ENCODE peak calls at places on chromosomes 4 and X, in seven cellular contexts. B is right atrium auricular region; H is CD8-positive, alpha-beta T cell; M is ovary; W is pancreas; Q is hepatocyte; K is CD8-positive, alpha-beta memory T cell. F is an unnamed sample.

GRCh38 chr4:30754021-30754420 is 33.9 kb downstream of the PCDH7 start:
- DNase-seq in K (no peak), B (no peak), W (no peak), Q (peak; percentile 14), M (no peak), H (no peak), F (no peak)

GRCh38 chr4:41258783-41259182 is 2.1 kb downstream of the UCHL1 start:
- DNase-seq in Q (peak; percentile 67), M (peak; percentile 21), H (no peak), W (no peak), B (peak; percentile 61), K (no peak), F (no peak)

GRCh38 chr4:87179751-87180150 is 40.7 kb downstream of the KLHL8 start:
- DNase-seq in M (no peak), Q (no peak), H (no peak), W (no peak), B (no peak), K (no peak), F (no peak)

GRCh38 chr4:138562544-138562961 is 320.4 kb upstream of the SLC7A11 start:
- DNase-seq in B (no peak), H (no peak), Q (no peak), M (no peak), K (no peak), W (no peak), F (no peak)

GRCh38 chrX:16946361-16946964 is at the start of gene REPS2:
- DNase-seq in H (peak; percentile 78), W (peak; percentile 86), Q (peak; percentile 95), K (peak; percentile 83), M (peak; percentile 81), B (peak; percentile 73), F (no peak)

GRCh38 chrX:84188320-84188834 is 378 bp upstream of the RPS6KA6 start:
- DNase-seq in Q (peak; percentile 86), H (no peak), K (no peak), B (no peak), W (peak; percentile 26), M (peak; percentile 65), F (peak; percentile 72)

GRCh38 chrX:18855919-18856644 is 127.8 kb downstream of the PHKA2 start:
- DNase-seq in K (no peak), B (no peak), Q (no peak), M (no peak), H (no peak), W (no peak), F (no peak)

GRCh38 chrX:65607070-65607742 is 60.2 kb upstream of the MSN start:
- DNase-seq in B (no peak), H (no peak), W (no peak), K (no peak), Q (no peak), M (no peak), F (no peak)

GRCh38 chr4:6180841-6181631 is 19.3 kb downstream of the JAKMIP1 start:
- DNase-seq in H (peak; percentile 62), K (peak; percentile 79), M (no peak), Q (no peak), B (no peak), W (no peak), F (no peak)

GRCh38 chr4:111883557-111883999 is 261.7 kb upstream of the FAM241A start:
- DNase-seq in H (no peak), B (no peak), K (no peak), M (no peak), Q (no peak), W (no peak), F (no peak)

GRCh38 chrX:152861116-152861515 is 30.3 kb downstream of the NSDHL start:
- DNase-seq in H (no peak), K (no peak), M (no peak), Q (no peak), B (no peak), W (no peak), F (no peak)

GRCh38 chr4:108937066-108937465 is 174.2 kb upstream of the ETNPPL start:
- DNase-seq in H (no peak), Q (no peak), B (no peak), M (no peak), W (no peak), K (no peak), F (no peak)

GRCh38 chr4:154164931-154165839 is 326.4 kb downstream of the DCHS2 start:
- DNase-seq in M (no peak), K (no peak), B (peak; percentile 64), H (no peak), Q (peak; percentile 16), W (no peak), F (no peak)

GRCh38 chr4:8474856-8475255 is 34.3 kb downstream of the TRMT44 start:
- DNase-seq in B (no peak), W (no peak), H (no peak), M (no peak), K (no peak), Q (no peak), F (no peak)

GRCh38 chr4:20137176-20137575 is 114.5 kb upstream of the SLIT2 start:
- DNase-seq in Q (no peak), H (no peak), B (no peak), M (no peak), W (no peak), K (no peak), F (no peak)

GRCh38 chr4:105990933-105991332 is 95.7 kb downstream of the NPNT start:
- DNase-seq in K (no peak), Q (peak; percentile 59), W (peak; percentile 52), M (no peak), B (peak; percentile 60), H (no peak), F (peak; percentile 76)

GRCh38 chr4:25878676-25879075 is 15.9 kb upstream of the SEL1L3 start:
- DNase-seq in M (no peak), K (no peak), H (no peak), W (no peak), B (no peak), Q (no peak), F (no peak)

GRCh38 chr4:35934370-35934981 is 309.8 kb downstream of the ARAP2 start:
- DNase-seq in W (no peak), B (no peak), K (no peak), H (no peak), M (no peak), Q (peak; percentile 63), F (no peak)

GRCh38 chr4:80026080-80026479 is 46.9 kb downstream of the ANTXR2 start:
- DNase-seq in M (no peak), W (no peak), Q (no peak), B (no peak), K (no peak), H (no peak), F (no peak)

GRCh38 chr4:52659016-52659721 is at the start of gene USP46:
- DNase-seq in W (peak; percentile 79), K (peak; percentile 61), M (peak; percentile 73), B (peak; percentile 66), Q (peak; percentile 93), H (peak; percentile 64), F (peak; percentile 87)

GRCh38 chr4:73740353-73740778 is at the start of gene CXCL8:
- DNase-seq in W (peak; percentile 45), Q (peak; percentile 24), H (no peak), K (no peak), B (peak; percentile 70), M (peak; percentile 18), F (no peak)

GRCh38 chr4:6692806-6693205 is 872 bp upstream of the S100P start:
- DNase-seq in M (no peak), H (no peak), K (no peak), Q (peak; percentile 57), B (no peak), W (no peak), F (no peak)

GRCh38 chr4:53716011-53716410 is 124.7 kb upstream of the LNX1 start:
- DNase-seq in H (no peak), Q (no peak), K (no peak), B (no peak), M (no peak), W (no peak), F (no peak)

GRCh38 chrX:151870603-151871002 is 42.1 kb upstream of the MAGEA4 start:
- DNase-seq in W (no peak), M (no peak), B (no peak), Q (no peak), K (no peak), H (no peak), F (no peak)

GRCh38 chrX:81390244-81390643 is 188.3 kb downstream of the SH3BGRL start:
- DNase-seq in W (no peak), B (no peak), K (no peak), Q (no peak), H (no peak), M (no peak), F (no peak)

GRCh38 chr4:82905205-82905604 is 4.7 kb downstream of the THAP9 start:
- DNase-seq in K (peak; percentile 52), W (no peak), H (no peak), Q (no peak), M (no peak), B (no peak), F (no peak)

GRCh38 chr4:66564901-66565648 is 894.8 kb upstream of the EPHA5 start:
- DNase-seq in W (no peak), M (no peak), B (no peak), Q (peak; percentile 58), K (no peak), H (no peak), F (no peak)
- H3K4me3 ChIP-seq in W (no peak overlapping the region), M (no peak overlapping the region), B (no peak overlapping the region), Q (no peak overlapping the region), K (no peak overlapping the region), H (no peak overlapping the region), F (peak overlapping the region; percentile 36)

GRCh38 chr4:10107111-10108091 is 9.2 kb downstream of the WDR1 start:
- DNase-seq in B (no peak), K (no peak), Q (no peak), H (no peak), W (no peak), M (no peak), F (no peak)
- H3K27ac ChIP-seq in B (peak overlapping the region; percentile 90), K (peak overlapping the region; percentile 14), Q (peak overlapping the region; percentile 79), H (peak overlapping the region; percentile 21), W (no peak overlapping the region), M (peak overlapping the region; percentile 73), F (peak overlapping the region; percentile 94)

GRCh38 chrX:71068052-71068918 is at the start of gene SNX12:
- DNase-seq in Q (peak; percentile 92), W (peak; percentile 92), M (peak; percentile 88), H (peak; percentile 89), K (peak; percentile 94), B (peak; percentile 95), F (peak; percentile 95)

GRCh38 chrX:71070531-71070930 is 2.4 kb upstream of the SNX12 start:
- DNase-seq in Q (no peak), B (no peak), W (no peak), H (no peak), M (no peak), K (no peak), F (no peak)

GRCh38 chrX:71067727-71068051 is 445 bp downstream of the SNX12 start:
- DNase-seq in Q (no peak), B (no peak), W (no peak), M (no peak), H (no peak), K (no peak), F (no peak)

DNA sequence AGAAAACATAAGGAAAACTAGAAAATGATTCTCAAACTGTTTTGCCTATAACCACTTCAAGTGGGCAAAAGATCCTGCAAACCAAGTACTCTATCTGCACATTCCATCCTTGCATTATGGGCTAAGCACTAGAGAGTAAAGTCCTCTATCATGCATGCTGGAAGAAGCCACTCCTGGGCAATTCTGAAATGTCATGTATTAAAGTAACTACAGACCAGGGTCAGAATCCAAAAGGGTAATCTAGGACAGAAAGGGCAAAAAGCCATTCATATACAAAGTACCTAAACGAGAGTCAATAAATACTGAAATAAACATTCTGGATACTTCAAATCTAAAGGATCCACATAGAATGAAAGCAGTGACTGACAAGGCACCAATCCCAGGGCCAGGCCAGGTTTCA is 1.1 kb downstream of the SNX12 start:
- DNase-seq in K (no peak), Q (peak; percentile 7), W (no peak), B (no peak), H (no peak), M (no peak), F (no peak)
- H3K4me3 ChIP-seq in K (peak overlapping the region; percentile 87), Q (peak overlapping the region; percentile 64), W (peak overlapping the region; percentile 47), B (peak overlapping the region; percentile 65), H (peak overlapping the region; percentile 88), M (peak overlapping the region; percentile 48), F (peak overlapping the region; percentile 67)

GRCh38 chr4:39032218-39033085 is at the start of gene TMEM156:
- DNase-seq in K (no peak), B (no peak), W (no peak), Q (no peak), M (no peak), H (no peak), F (no peak)
- H3K27ac ChIP-seq in K (peak within 1 kb of the TSS; percentile 56), B (no peak within 1 kb of the TSS), W (no peak within 1 kb of the TSS), Q (no peak within 1 kb of the TSS), M (no peak within 1 kb of the TSS), H (peak within 1 kb of the TSS; percentile 30), F (no peak within 1 kb of the TSS)

F was measured in coronary artery.